ENCODE peak calls at places on chromosomes 5 and 9, in eight cellular contexts. One of them, this sample, is unnamed.
A peak's percentile ranks its signal among the peaks of the same experiment; 100 is the strongest.

GRCh38 chr9:38018230-38018963 is 50.6 kb downstream of the SHB start:
- DNase-seq in right cardiac atrium: no peak
- DNase-seq in PC-9: no peak
- DNase-seq in SK-N-SH: peak; percentile 73
- DNase-seq in GM12865: no peak
- DNase-seq in epithelial cell of esophagus: no peak
- DNase-seq in BJ: no peak
- DNase-seq in pancreas: no peak
- DNase-seq in this sample: no peak

GRCh38 chr9:36659500-36659899 is 86.8 kb downstream of the MELK start:
- DNase-seq in right cardiac atrium: no peak
- DNase-seq in PC-9: no peak
- DNase-seq in SK-N-SH: no peak
- DNase-seq in GM12865: peak; percentile 45
- DNase-seq in epithelial cell of esophagus: no peak
- DNase-seq in BJ: no peak
- DNase-seq in pancreas: no peak
- DNase-seq in this sample: no peak

GRCh38 chr5:53712327-53712726 is 151.9 kb downstream of the NDUFS4 start:
- DNase-seq in right cardiac atrium: no peak
- DNase-seq in PC-9: no peak
- DNase-seq in SK-N-SH: no peak
- DNase-seq in GM12865: no peak
- DNase-seq in epithelial cell of esophagus: peak; percentile 10
- DNase-seq in BJ: no peak
- DNase-seq in pancreas: no peak
- DNase-seq in this sample: no peak

GRCh38 chr5:37770791-37771190 is 69.0 kb downstream of the GDNF start:
- DNase-seq in right cardiac atrium: no peak
- DNase-seq in PC-9: no peak
- DNase-seq in SK-N-SH: no peak
- DNase-seq in GM12865: no peak
- DNase-seq in epithelial cell of esophagus: no peak
- DNase-seq in BJ: no peak
- DNase-seq in pancreas: no peak
- DNase-seq in this sample: no peak

GRCh38 chr5:180316586-180316985 is 24.7 kb upstream of the MAPK9 start:
- DNase-seq in right cardiac atrium: no peak
- DNase-seq in PC-9: no peak
- DNase-seq in SK-N-SH: no peak
- DNase-seq in GM12865: no peak
- DNase-seq in epithelial cell of esophagus: no peak
- DNase-seq in BJ: no peak
- DNase-seq in pancreas: no peak
- DNase-seq in this sample: no peak

GRCh38 chr9:118782790-118783463 is 586.3 kb downstream of the BRINP1 start:
- DNase-seq in right cardiac atrium: no peak
- DNase-seq in PC-9: no peak
- DNase-seq in SK-N-SH: peak; percentile 5
- DNase-seq in GM12865: no peak
- DNase-seq in epithelial cell of esophagus: no peak
- DNase-seq in BJ: no peak
- DNase-seq in pancreas: no peak
- DNase-seq in this sample: no peak

GRCh38 chr5:138360941-138361452 is 8.5 kb downstream of the KDM3B start:
- DNase-seq in right cardiac atrium: no peak
- DNase-seq in PC-9: no peak
- DNase-seq in SK-N-SH: no peak
- DNase-seq in GM12865: no peak
- DNase-seq in epithelial cell of esophagus: no peak
- DNase-seq in BJ: no peak
- DNase-seq in pancreas: no peak
- DNase-seq in this sample: no peak

GRCh38 chr5:75681125-75681830 is 36.0 kb downstream of the POC5 start:
- DNase-seq in right cardiac atrium: no peak
- DNase-seq in PC-9: peak; percentile 49
- DNase-seq in SK-N-SH: no peak
- DNase-seq in GM12865: peak; percentile 44
- DNase-seq in epithelial cell of esophagus: peak; percentile 57
- DNase-seq in BJ: no peak
- DNase-seq in pancreas: no peak
- DNase-seq in this sample: peak; percentile 15

GRCh38 chr5:93186031-93186682 is 394.9 kb downstream of the NR2F1-AS1 start:
- DNase-seq in right cardiac atrium: no peak
- DNase-seq in PC-9: no peak
- DNase-seq in SK-N-SH: no peak
- DNase-seq in GM12865: no peak
- DNase-seq in epithelial cell of esophagus: peak; percentile 60
- DNase-seq in BJ: peak; percentile 50
- DNase-seq in pancreas: no peak
- DNase-seq in this sample: peak; percentile 59

GRCh38 chr9:78325343-78325742 is 28.4 kb downstream of the PSAT1 start:
- DNase-seq in right cardiac atrium: peak; percentile 32
- DNase-seq in PC-9: no peak
- DNase-seq in SK-N-SH: peak; percentile 76
- DNase-seq in GM12865: no peak
- DNase-seq in epithelial cell of esophagus: no peak
- DNase-seq in BJ: peak; percentile 42
- DNase-seq in pancreas: peak; percentile 86
- DNase-seq in this sample: no peak

GRCh38 chr5:1642621-1643061 is 118.9 kb upstream of the LPCAT1 start:
- DNase-seq in right cardiac atrium: no peak
- DNase-seq in PC-9: no peak
- DNase-seq in SK-N-SH: no peak
- DNase-seq in GM12865: no peak
- DNase-seq in epithelial cell of esophagus: no peak
- DNase-seq in BJ: no peak
- DNase-seq in pancreas: no peak
- DNase-seq in this sample: no peak

GRCh38 chr9:120966005-120966369 is 39.4 kb upstream of the TRAF1 start:
- DNase-seq in right cardiac atrium: no peak
- DNase-seq in PC-9: no peak
- DNase-seq in SK-N-SH: no peak
- DNase-seq in GM12865: no peak
- DNase-seq in epithelial cell of esophagus: no peak
- DNase-seq in BJ: no peak
- DNase-seq in pancreas: no peak
- DNase-seq in this sample: no peak

GRCh38 chr5:132999246-132999645 is 27.1 kb downstream of the ZCCHC10 start:
- DNase-seq in right cardiac atrium: no peak
- DNase-seq in PC-9: no peak
- DNase-seq in SK-N-SH: no peak
- DNase-seq in GM12865: no peak
- DNase-seq in epithelial cell of esophagus: no peak
- DNase-seq in BJ: no peak
- DNase-seq in pancreas: no peak
- DNase-seq in this sample: no peak

GRCh38 chr5:155768342-155768741 is 558.6 kb upstream of the SGCD start:
- DNase-seq in right cardiac atrium: no peak
- DNase-seq in PC-9: no peak
- DNase-seq in SK-N-SH: no peak
- DNase-seq in GM12865: no peak
- DNase-seq in epithelial cell of esophagus: no peak
- DNase-seq in BJ: no peak
- DNase-seq in pancreas: no peak
- DNase-seq in this sample: no peak

GRCh38 chr5:73096239-73096575 is 24.2 kb upstream of the TMEM171 start:
- DNase-seq in right cardiac atrium: no peak
- DNase-seq in PC-9: no peak
- DNase-seq in SK-N-SH: no peak
- DNase-seq in GM12865: no peak
- DNase-seq in epithelial cell of esophagus: no peak
- DNase-seq in BJ: no peak
- DNase-seq in pancreas: no peak
- DNase-seq in this sample: no peak

GRCh38 chr5:73094415-73094814 is 26.0 kb upstream of the TMEM171 start:
- DNase-seq in right cardiac atrium: no peak
- DNase-seq in PC-9: no peak
- DNase-seq in SK-N-SH: no peak
- DNase-seq in GM12865: no peak
- DNase-seq in epithelial cell of esophagus: no peak
- DNase-seq in BJ: no peak
- DNase-seq in pancreas: no peak
- DNase-seq in this sample: no peak

GRCh38 chr5:73097740-73098139 is 22.6 kb upstream of the TMEM171 start:
- DNase-seq in right cardiac atrium: no peak
- DNase-seq in PC-9: no peak
- DNase-seq in SK-N-SH: no peak
- DNase-seq in GM12865: no peak
- DNase-seq in epithelial cell of esophagus: no peak
- DNase-seq in BJ: no peak
- DNase-seq in pancreas: no peak
- DNase-seq in this sample: no peak

GRCh38 chr5:73093943-73094342 is 26.4 kb upstream of the TMEM171 start:
- DNase-seq in right cardiac atrium: no peak
- DNase-seq in PC-9: peak; percentile 84
- DNase-seq in SK-N-SH: no peak
- DNase-seq in GM12865: no peak
- DNase-seq in epithelial cell of esophagus: peak; percentile 84
- DNase-seq in BJ: peak; percentile 21
- DNase-seq in pancreas: no peak
- DNase-seq in this sample: peak; percentile 59

DNA sequence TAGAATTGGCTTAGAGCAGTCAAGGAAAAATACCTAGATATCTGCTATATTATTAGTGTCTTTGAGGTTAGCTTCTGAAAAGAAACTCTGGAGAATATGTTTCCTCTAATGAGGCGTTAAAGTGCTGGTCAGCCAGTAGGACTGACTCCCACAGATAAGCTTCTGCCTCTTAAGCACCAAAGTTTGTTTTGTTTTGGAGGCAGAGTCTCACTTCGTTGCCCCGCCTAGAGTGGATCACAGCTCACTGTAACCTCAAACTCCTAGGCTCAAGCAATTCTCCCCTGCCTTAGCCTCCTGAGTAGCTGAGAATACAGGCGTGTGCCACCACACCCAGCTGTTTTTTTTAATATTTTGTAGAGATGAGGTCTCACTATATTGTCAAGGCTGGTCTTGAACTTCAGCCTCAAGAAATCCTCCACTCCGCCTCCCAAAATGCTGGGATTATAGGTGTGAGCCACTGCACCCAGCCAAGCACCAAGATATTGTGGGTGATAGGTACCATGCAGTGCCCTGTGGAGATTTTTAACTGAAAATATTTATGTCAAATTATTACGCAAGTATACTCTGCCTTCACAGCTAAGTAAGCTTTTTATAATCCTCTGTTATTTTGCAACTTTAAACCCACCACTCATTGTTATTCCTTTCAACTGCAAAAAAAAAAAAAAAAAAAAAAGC is 24.7 kb upstream of the TMEM171 start:
- DNase-seq in right cardiac atrium: no peak
- DNase-seq in PC-9: no peak
- DNase-seq in SK-N-SH: no peak
- DNase-seq in GM12865: no peak
- DNase-seq in epithelial cell of esophagus: no peak
- DNase-seq in BJ: no peak
- DNase-seq in pancreas: no peak
- DNase-seq in this sample: no peak
- H3K4me3 ChIP-seq in right cardiac atrium: no peak overlapping the region
- H3K4me3 ChIP-seq in PC-9: no peak overlapping the region
- H3K4me3 ChIP-seq in SK-N-SH: no peak overlapping the region
- H3K4me3 ChIP-seq in GM12865: no peak overlapping the region
- H3K4me3 ChIP-seq in epithelial cell of esophagus: no peak overlapping the region
- H3K4me3 ChIP-seq in BJ: no peak overlapping the region
- H3K4me3 ChIP-seq in pancreas: no peak overlapping the region
- H3K4me3 ChIP-seq in this sample: no peak overlapping the region

GRCh38 chr9:13139641-13140171 is 139.8 kb downstream of the MPDZ start:
- DNase-seq in right cardiac atrium: no peak
- DNase-seq in PC-9: peak; percentile 66
- DNase-seq in SK-N-SH: no peak
- DNase-seq in GM12865: no peak
- DNase-seq in epithelial cell of esophagus: peak; percentile 78
- DNase-seq in BJ: peak; percentile 69
- DNase-seq in pancreas: no peak
- DNase-seq in this sample: no peak
- H3K4me3 ChIP-seq in right cardiac atrium: no peak overlapping the region
- H3K4me3 ChIP-seq in PC-9: no peak overlapping the region
- H3K4me3 ChIP-seq in SK-N-SH: peak overlapping the region; percentile 14
- H3K4me3 ChIP-seq in GM12865: no peak overlapping the region
- H3K4me3 ChIP-seq in epithelial cell of esophagus: no peak overlapping the region
- H3K4me3 ChIP-seq in BJ: no peak overlapping the region
- H3K4me3 ChIP-seq in pancreas: no peak overlapping the region
- H3K4me3 ChIP-seq in this sample: no peak overlapping the region

DNA sequence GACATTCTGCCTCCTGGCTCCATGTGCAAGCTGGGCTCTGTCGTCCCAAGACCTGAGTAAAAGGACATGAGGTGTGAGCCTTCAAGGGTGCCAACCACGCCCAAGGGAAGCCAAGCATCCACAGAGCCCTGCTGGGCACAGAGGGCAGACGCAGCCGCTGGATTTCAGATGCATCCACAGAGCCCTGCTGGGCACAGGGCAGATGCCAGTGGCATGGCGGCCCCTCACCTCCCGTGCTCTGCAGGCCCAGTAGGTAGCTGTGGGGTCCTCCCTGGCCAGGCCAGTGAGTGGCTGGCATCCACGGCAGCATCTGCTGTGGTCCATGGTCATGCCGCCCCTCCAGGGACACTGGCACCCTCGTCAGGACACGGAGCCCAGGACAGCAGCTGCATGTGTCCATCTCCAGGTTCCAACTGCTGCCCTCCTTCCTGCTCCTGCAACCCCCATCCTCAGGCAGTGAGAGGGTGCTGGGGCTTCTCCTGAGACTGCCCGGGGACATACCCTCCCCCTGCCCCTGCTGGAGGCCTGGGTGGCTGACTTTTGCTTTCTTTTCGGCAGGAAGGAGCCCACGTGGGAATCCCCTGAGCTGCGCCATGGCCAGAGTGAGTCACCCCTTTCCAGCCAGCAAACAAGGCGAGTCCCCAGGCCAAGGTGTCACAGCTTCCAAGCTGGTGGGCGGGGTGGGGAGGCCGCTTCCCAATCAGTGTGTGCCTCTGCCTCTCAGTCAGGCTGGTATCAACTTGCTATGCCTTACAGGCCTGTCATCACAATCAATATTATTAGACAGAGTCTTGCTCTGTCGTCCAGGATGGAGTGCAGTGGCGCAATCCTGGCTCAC is 4.0 kb upstream of the TRAF2 start:
- DNase-seq in right cardiac atrium: peak; percentile 79
- DNase-seq in PC-9: peak; percentile 91
- DNase-seq in SK-N-SH: peak; percentile 15
- DNase-seq in GM12865: peak; percentile 90
- DNase-seq in epithelial cell of esophagus: peak; percentile 95
- DNase-seq in BJ: no peak
- DNase-seq in pancreas: peak; percentile 53
- DNase-seq in this sample: peak; percentile 56
- H3K4me3 ChIP-seq in right cardiac atrium: no peak overlapping the region
- H3K4me3 ChIP-seq in PC-9: peak overlapping the region; percentile 44
- H3K4me3 ChIP-seq in SK-N-SH: no peak overlapping the region
- H3K4me3 ChIP-seq in GM12865: peak overlapping the region; percentile 65
- H3K4me3 ChIP-seq in epithelial cell of esophagus: no peak overlapping the region
- H3K4me3 ChIP-seq in BJ: no peak overlapping the region
- H3K4me3 ChIP-seq in pancreas: peak overlapping the region; percentile 7
- H3K4me3 ChIP-seq in this sample: peak overlapping the region; percentile 37

DNA sequence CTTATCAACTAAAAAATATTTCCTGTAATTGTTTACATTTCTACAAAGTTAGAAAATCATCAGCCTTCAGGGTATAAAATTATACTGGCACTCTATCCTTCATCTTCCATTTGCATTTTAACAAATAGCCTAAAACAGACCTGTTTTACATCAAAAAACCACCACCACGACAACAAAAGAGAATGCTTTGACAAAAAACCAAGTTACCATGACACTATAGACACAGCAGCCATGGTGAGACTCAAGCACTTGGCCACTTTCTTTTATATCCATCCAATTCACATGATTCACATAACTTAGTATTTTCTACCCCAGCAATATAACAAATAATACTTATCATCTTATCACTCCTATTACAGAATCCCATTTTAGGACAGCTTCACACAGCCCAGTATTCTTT is 2.8 kb downstream of the NADK2 start:
- DNase-seq in right cardiac atrium: no peak
- DNase-seq in PC-9: no peak
- DNase-seq in SK-N-SH: peak; percentile 40
- DNase-seq in GM12865: no peak
- DNase-seq in epithelial cell of esophagus: no peak
- DNase-seq in BJ: no peak
- DNase-seq in pancreas: no peak
- DNase-seq in this sample: no peak
- H3K4me3 ChIP-seq in right cardiac atrium: no peak overlapping the region
- H3K4me3 ChIP-seq in PC-9: no peak overlapping the region
- H3K4me3 ChIP-seq in SK-N-SH: no peak overlapping the region
- H3K4me3 ChIP-seq in GM12865: no peak overlapping the region
- H3K4me3 ChIP-seq in epithelial cell of esophagus: no peak overlapping the region
- H3K4me3 ChIP-seq in BJ: no peak overlapping the region
- H3K4me3 ChIP-seq in pancreas: no peak overlapping the region
- H3K4me3 ChIP-seq in this sample: no peak overlapping the region